ENCODE peak calls at places on chromosomes 13 and 19, in five cellular contexts. B is GM12878, J is K562, P is H1, L is HepG2. A is an unnamed sample.

GRCh38 chr13:112803422-112803821 is 113.6 kb downstream of the ATP11A start:
- DNase-seq in B (peak), J (no peak), P (no peak), L (no peak), A (no peak)

GRCh38 chr13:39498471-39499114 is 104.4 kb downstream of the LHFPL6 start:
- DNase-seq in B (no peak), P (no peak), L (no peak), J (no peak), A (no peak)

GRCh38 chr19:49064768-49065611 is at the start of gene NTF4:
- DNase-seq in P (no peak), J (peak), L (peak), B (no peak), A (no peak)

GRCh38 chr19:13990085-13990484 is 16.0 kb downstream of the RFX1 start:
- DNase-seq in B (no peak), L (no peak), J (no peak), P (no peak), A (no peak)

GRCh38 chr13:113808058-113808834 is 49.2 kb downstream of the TMEM255B start:
- DNase-seq in L (no peak), P (no peak), B (no peak), J (no peak), A (no peak)

GRCh38 chr13:42066542-42066941 is 18.1 kb downstream of the DGKH start:
- DNase-seq in L (no peak), B (no peak), J (no peak), P (no peak), A (no peak)

GRCh38 chr19:56866563-56866962 is 26.0 kb upstream of the PEG3 start:
- DNase-seq in B (no peak), L (no peak), P (no peak), J (no peak), A (no peak)

GRCh38 chr19:53652476-53652875 is 20.7 kb downstream of the DPRX start:
- DNase-seq in P (no peak), L (no peak), B (no peak), J (no peak), A (no peak)

GRCh38 chr13:110759710-110760109 is 46.2 kb downstream of the ING1 start:
- DNase-seq in B (no peak), L (no peak), J (no peak), P (no peak), A (no peak)

GRCh38 chr13:113882266-113882627 is 18.4 kb upstream of the GAS6 start:
- DNase-seq in P (no peak), J (no peak), L (no peak), B (no peak), A (no peak)

GRCh38 chr13:108508263-108508662 is 121.1 kb upstream of the MYO16 start:
- DNase-seq in P (no peak), B (no peak), J (peak), L (peak), A (peak)

GRCh38 chr19:18304496-18305312 is 18.2 kb downstream of the LSM4 start:
- DNase-seq in J (peak), B (no peak), P (no peak), L (peak), A (no peak)

GRCh38 chr19:18109731-18110671 is 12.4 kb downstream of the MAST3 start:
- DNase-seq in P (no peak), J (peak), L (peak), B (no peak), A (no peak)

GRCh38 chr13:61277088-61277487 is 138.6 kb downstream of the PCDH20 start:
- DNase-seq in B (no peak), J (no peak), L (no peak), P (no peak), A (no peak)

GRCh38 chr13:30610311-30610710 is 7.4 kb upstream of the USPL1 start:
- DNase-seq in L (no peak), P (no peak), B (no peak), J (no peak), A (no peak)

GRCh38 chr13:34048652-34049051 is 230.7 kb downstream of the RFC3 start:
- DNase-seq in B (no peak), J (no peak), L (no peak), P (no peak), A (no peak)

GRCh38 chr19:1512671-1513491 is at the start of gene ADAMTSL5:
- DNase-seq in J (peak), P (no peak), B (no peak), L (peak), A (no peak)

GRCh38 chr13:76472916-76473315 is 413.3 kb downstream of the KCTD12 start:
- DNase-seq in L (no peak), B (no peak), P (no peak), J (no peak), A (no peak)

GRCh38 chr13:92297971-92298942 is 899.8 kb downstream of the GPC5 start:
- DNase-seq in J (no peak), L (no peak), P (no peak), B (no peak), A (no peak)

GRCh38 chr19:42229855-42230331 is 9.8 kb downstream of the ZNF526 start:
- DNase-seq in P (no peak), L (no peak), B (no peak), J (peak), A (no peak)

GRCh38 chr13:109712187-109712601 is 74.2 kb downstream of the IRS2 start:
- DNase-seq in P (no peak), L (no peak), B (no peak), J (peak), A (no peak)

GRCh38 chr13:27006519-27007161 is 165.0 kb downstream of the USP12 start:
- DNase-seq in B (no peak), P (no peak), J (no peak), L (no peak), A (peak)

GRCh38 chr13:43339843-43340550 is 316.6 kb downstream of the DNAJC15 start:
- DNase-seq in J (no peak), L (no peak), B (no peak), P (no peak), A (no peak)

GRCh38 chr13:98847780-98848179 is 95.3 kb upstream of the SLC15A1 start:
- DNase-seq in B (no peak), P (no peak), J (peak), L (no peak), A (no peak)

GRCh38 chr19:19320362-19321142 is at the start of the genes MAU2 and SUGP1:
- DNase-seq in L (peak), J (peak), P (peak), B (peak), A (peak)

GRCh38 chr19:19319725-19320361 is 466 bp downstream of the SUGP1 start:
- DNase-seq in L (no peak), J (peak), P (no peak), B (no peak), A (no peak)

GRCh38 chr19:19324059-19324755 is 3.6 kb downstream of the MAU2 start:
- DNase-seq in B (no peak), J (no peak), L (no peak), P (no peak), A (no peak)

GRCh38 chr19:19316082-19316481 is 4.2 kb downstream of the SUGP1 start:
- DNase-seq in L (no peak), J (no peak), P (no peak), B (no peak), A (no peak)

DNA sequence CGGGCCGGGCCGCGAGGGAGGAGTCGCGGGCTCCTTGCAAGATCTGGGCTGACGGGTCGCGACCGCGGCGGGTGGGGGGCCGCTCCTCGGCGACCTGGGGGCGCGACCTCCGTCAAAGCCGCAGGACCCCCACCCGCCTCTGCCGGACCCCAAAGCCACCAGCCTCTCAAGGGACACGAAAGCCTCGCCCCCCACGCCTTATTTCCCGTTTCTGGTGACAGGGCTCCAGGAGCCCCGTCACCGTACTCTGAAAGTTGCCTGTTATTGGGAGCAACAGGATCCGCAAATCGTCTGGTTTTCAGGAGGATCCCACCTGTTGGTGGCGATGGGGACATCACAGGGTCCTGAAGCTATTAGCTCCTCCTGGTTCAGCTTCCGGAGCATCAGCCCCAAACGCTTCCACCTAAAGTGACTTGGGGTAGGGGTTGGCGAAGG is 531 bp downstream of the MAU2 start:
- DNase-seq in P (no peak), J (peak), L (peak), B (no peak), A (no peak)
- TF ChIP-seq CEBPB in P (no peak), J (no peak), L (no peak), B (no peak), A (no peak)

GRCh38 chr13:45231722-45232121 is 30.9 kb upstream of the KCTD4 start:
- DNase-seq in B (no peak), J (no peak), P (no peak), L (no peak), A (no peak)
- TF ChIP-seq ATF3 in B (no peak), J (no peak), P (no peak), L (no peak), A (no peak)

DNA sequence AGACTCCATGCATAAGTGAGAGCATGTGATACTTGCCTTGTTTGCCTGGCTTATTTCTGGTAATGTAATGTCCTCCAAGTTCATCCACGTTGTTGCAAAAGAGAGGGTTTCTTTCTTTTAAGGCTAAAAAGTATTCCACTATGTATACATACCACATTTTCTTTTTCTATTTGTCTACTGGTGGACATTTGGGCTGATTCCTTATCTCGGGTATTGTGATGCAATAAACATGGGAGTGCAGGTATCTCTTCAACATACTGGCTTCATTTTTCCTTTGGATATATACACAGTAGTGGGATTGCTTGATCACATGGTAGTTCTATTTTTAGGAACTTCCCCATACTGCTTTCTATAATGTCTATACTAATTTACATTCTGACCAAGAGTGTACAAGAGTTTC is 49.6 kb upstream of the EBPL start:
- DNase-seq in J (no peak), B (no peak), L (peak), P (no peak), A (no peak)
- TF ChIP-seq CEBPB in J (peak), B (no peak), L (peak), P (no peak), A (no peak)

GRCh38 chr13:100528820-100529219 is 59.8 kb downstream of the GGACT start:
- DNase-seq in P (no peak), B (no peak), L (no peak), J (no peak), A (no peak)

GRCh38 chr13:100528353-100528752 is 60.2 kb downstream of the GGACT start:
- DNase-seq in L (no peak), B (no peak), P (no peak), J (no peak), A (no peak)

GRCh38 chr13:100530645-100531044 is 57.9 kb downstream of the GGACT start:
- DNase-seq in J (no peak), B (no peak), P (no peak), L (peak), A (no peak)

GRCh38 chr13:100527644-100528043 is 60.9 kb downstream of the GGACT start:
- DNase-seq in L (no peak), B (no peak), P (no peak), J (no peak), A (no peak)

GRCh38 chr13:100529666-100530065 is 58.9 kb downstream of the GGACT start:
- DNase-seq in P (no peak), J (no peak), B (no peak), L (no peak), A (no peak)
- TF ChIP-seq ATF3 in P (no peak), J (no peak), B (no peak), L (no peak), A (no peak)

GRCh38 chr19:33035461-33035860 is 29.2 kb downstream of the RHPN2 start:
- DNase-seq in P (no peak), J (no peak), B (no peak), L (no peak), A (no peak)

GRCh38 chr19:33029746-33030303 is 34.9 kb downstream of the RHPN2 start:
- DNase-seq in L (no peak), J (no peak), P (no peak), B (no peak), A (no peak)

DNA sequence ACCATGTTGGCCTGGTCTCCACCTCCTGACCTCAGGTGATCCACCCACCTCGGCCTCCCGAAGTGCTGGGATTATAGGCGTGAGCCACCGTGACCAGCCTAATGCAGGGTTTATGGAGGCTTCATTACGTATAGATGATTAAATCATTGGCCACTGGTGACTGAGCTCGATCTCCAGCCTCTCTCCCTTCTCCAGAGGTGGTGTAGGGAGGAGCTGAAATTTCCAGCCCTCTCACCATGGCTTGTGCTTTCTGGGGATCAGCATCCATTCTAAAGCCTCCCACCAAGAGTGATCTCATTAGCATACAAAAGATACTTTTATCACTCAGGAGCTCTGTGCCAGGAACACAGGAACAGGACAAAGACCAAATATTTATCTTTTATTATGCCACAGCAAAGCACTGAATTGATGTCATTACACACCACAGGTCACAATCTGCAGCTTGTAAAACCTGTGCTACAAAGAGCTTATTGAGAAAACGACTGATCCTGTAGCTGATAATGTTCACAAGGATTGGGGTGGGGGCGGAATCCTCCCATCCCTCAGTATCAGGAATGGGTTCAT is 32.4 kb downstream of the RHPN2 start:
- DNase-seq in J (no peak), B (no peak), L (no peak), P (no peak), A (no peak)
- TF ChIP-seq CEBPB in J (no peak), B (no peak), L (no peak), P (no peak), A (no peak)

A was measured in HCT116.